ENCODE peak calls at places on chromosomes 16 and 17, in eight cellular contexts. E is skeletal muscle cell, M is astrocyte of the spinal cord, G is A549, T is NB4, W is ovary, H is brain microvascular endothelial cell, V is right lobe of liver. Y is an unnamed sample.

GRCh38 chr16:27470567-27471431 is 68.8 kb downstream of the IL21R start:
- DNase-seq in M (peak), G (no peak), E (no peak), W (no peak), V (no peak), H (peak), T (no peak), Y (no peak)

GRCh38 chr17:45135978-45136791 is 698 bp downstream of the ACBD4 start:
- DNase-seq in W (peak), M (no peak), H (no peak), G (no peak), V (peak), T (no peak), E (no peak), Y (peak)

GRCh38 chr16:50498756-50499155 is 49.4 kb upstream of the NKD1 start:
- DNase-seq in V (no peak), T (no peak), M (no peak), H (no peak), E (no peak), G (no peak), W (no peak), Y (no peak)

GRCh38 chr16:46844771-46845170 is 13.8 kb upstream of the C16orf87 start:
- DNase-seq in H (peak), W (no peak), T (no peak), V (no peak), E (no peak), G (no peak), M (no peak), Y (no peak)

GRCh38 chr16:72355561-72355960 is 183.6 kb upstream of the PMFBP1 start:
- DNase-seq in V (no peak), T (no peak), W (no peak), G (no peak), H (peak), E (peak), M (peak), Y (no peak)

GRCh38 chr16:12546918-12547607 is 256.6 kb downstream of the CPPED1 start:
- DNase-seq in H (no peak), V (no peak), W (no peak), M (no peak), T (peak), G (no peak), E (no peak), Y (no peak)

GRCh38 chr16:49097964-49098363 is 183.7 kb downstream of the CBLN1 start:
- DNase-seq in W (no peak), V (no peak), H (no peak), T (no peak), G (no peak), M (no peak), E (no peak), Y (no peak)

GRCh38 chr16:6068063-6068462 is 970.5 kb upstream of the EEF2KMT start:
- DNase-seq in G (no peak), T (no peak), W (no peak), E (no peak), V (no peak), H (no peak), M (no peak), Y (no peak)

GRCh38 chr16:69924777-69925191 is 26.4 kb upstream of the CLEC18A start:
- DNase-seq in M (peak), W (peak), H (peak), V (no peak), E (peak), G (no peak), T (no peak), Y (no peak)

GRCh38 chr16:85627835-85628556 is 14.9 kb downstream of the GSE1 start:
- DNase-seq in G (no peak), M (no peak), T (no peak), E (no peak), W (no peak), H (no peak), V (no peak), Y (no peak)

GRCh38 chr16:54287018-54287757 is 601 bp upstream of the IRX3 start:
- DNase-seq in T (no peak), E (no peak), G (no peak), H (no peak), V (no peak), W (no peak), M (peak), Y (peak)

GRCh38 chr17:77120866-77121265 is 19.9 kb upstream of the SEC14L1 start:
- DNase-seq in G (no peak), T (no peak), H (no peak), M (peak), E (no peak), V (no peak), W (no peak), Y (no peak)

GRCh38 chr17:78966123-78966813 is 13.5 kb downstream of the LGALS3BP start:
- DNase-seq in E (no peak), W (peak), M (no peak), V (no peak), T (no peak), G (no peak), H (no peak), Y (no peak)

GRCh38 chr17:49407981-49408501 is 6.6 kb downstream of the PHB1 start:
- DNase-seq in E (peak), W (peak), T (peak), G (peak), V (peak), H (peak), M (peak), Y (peak)

GRCh38 chr16:66273644-66274334 is 92.7 kb upstream of the CDH5 start:
- DNase-seq in W (no peak), T (peak), M (peak), G (no peak), V (peak), E (no peak), H (no peak), Y (no peak)

GRCh38 chr17:69820881-69821473 is 254.0 kb upstream of the KCNJ16 start:
- DNase-seq in H (no peak), W (no peak), G (no peak), V (no peak), T (no peak), M (no peak), E (no peak), Y (no peak)

GRCh38 chr16:69428652-69429051 is 4.2 kb downstream of the CYB5B start:
- DNase-seq in G (no peak), H (no peak), V (no peak), M (no peak), T (no peak), W (no peak), E (no peak), Y (no peak)

GRCh38 chr16:53094013-53094630 is 39.3 kb downstream of the CHD9 start:
- DNase-seq in V (peak), T (peak), W (no peak), G (peak), M (peak), E (no peak), H (peak), Y (peak)

GRCh38 chr17:77535435-77535834 is 394.7 kb downstream of the SEC14L1 start:
- DNase-seq in H (no peak), T (peak), E (no peak), V (no peak), G (no peak), M (no peak), W (no peak), Y (peak)

GRCh38 chr16:89143911-89144675 is 27.5 kb upstream of the CDH15 start:
- DNase-seq in G (no peak), V (no peak), T (no peak), M (no peak), E (no peak), W (no peak), H (no peak), Y (peak)

GRCh38 chr17:51653902-51654301 is 393.6 kb downstream of the UTP18 start:
- DNase-seq in W (no peak), V (no peak), G (peak), H (no peak), M (no peak), E (no peak), T (no peak), Y (no peak)

GRCh38 chr16:56191807-56192643 is 736 bp downstream of the GNAO1 start:
- DNase-seq in M (no peak), H (no peak), G (no peak), V (no peak), T (no peak), W (no peak), E (no peak), Y (no peak)

GRCh38 chr17:15777717-15778116 is 45.6 kb downstream of the TBC1D26 start:
- DNase-seq in E (no peak), M (no peak), H (no peak), T (no peak), W (no peak), V (no peak), G (no peak), Y (no peak)

GRCh38 chr17:17196776-17197175 is 9.4 kb downstream of the PLD6 start:
- DNase-seq in T (no peak), H (no peak), G (no peak), W (no peak), V (no peak), E (no peak), M (no peak), Y (no peak)

GRCh38 chr17:74477411-74477810 is 11.0 kb downstream of the CD300A start:
- DNase-seq in E (no peak), T (no peak), H (no peak), V (no peak), G (no peak), W (no peak), M (no peak), Y (no peak)

GRCh38 chr17:14299261-14300093 is 1.4 kb upstream of the HS3ST3B1 start:
- DNase-seq in E (no peak), G (peak), T (peak), W (peak), M (peak), H (no peak), V (peak), Y (peak)

GRCh38 chr17:56798916-56799315 is 34.8 kb downstream of the C17orf67 start:
- DNase-seq in V (no peak), W (no peak), T (peak), E (no peak), H (no peak), M (no peak), G (no peak), Y (no peak)

GRCh38 chr16:79714440-79714839 is 113.9 kb upstream of the MAF start:
- DNase-seq in T (no peak), G (no peak), E (no peak), H (no peak), W (peak), M (no peak), V (no peak), Y (no peak)

GRCh38 chr16:9901-10665 is 43.3 kb downstream of the POLR3K start:
- DNase-seq in W (no peak), T (peak), H (no peak), G (no peak), M (no peak), V (peak), E (no peak), Y (no peak)

GRCh38 chr17:4604111-4604644 is 19.8 kb downstream of the SMTNL2 start:
- DNase-seq in G (no peak), V (peak), M (peak), T (no peak), W (peak), E (peak), H (peak), Y (no peak)

GRCh38 chr16:73022534-73022933 is 25.4 kb downstream of the ZFHX3 start:
- DNase-seq in G (no peak), H (no peak), T (no peak), W (no peak), V (no peak), E (no peak), M (no peak), Y (no peak)

GRCh38 chr16:12089492-12090161 is 113.1 kb downstream of the SNX29 start:
- DNase-seq in M (peak), T (peak), V (peak), E (peak), G (no peak), H (peak), W (peak), Y (peak)

GRCh38 chr16:28291651-28292626 is at the start of gene SBK1:
- DNase-seq in M (peak), H (peak), V (peak), T (peak), G (peak), W (peak), E (no peak), Y (peak)

GRCh38 chr17:17018612-17019429 is 23.4 kb upstream of the MPRIP start:
- DNase-seq in H (no peak), M (no peak), E (no peak), V (no peak), G (no peak), T (no peak), W (no peak), Y (peak)

GRCh38 chr17:76902476-76902875 is 34.3 kb downstream of the MGAT5B start:
- DNase-seq in T (no peak), E (no peak), V (no peak), W (no peak), M (no peak), G (no peak), H (no peak), Y (no peak)

GRCh38 chr17:44741316-44741715 is 17.5 kb upstream of the ADAM11 start:
- DNase-seq in M (no peak), T (no peak), H (no peak), W (no peak), G (no peak), E (no peak), V (no peak), Y (no peak)

GRCh38 chr16:65621640-65622039 is 499.8 kb upstream of the CDH11 start:
- DNase-seq in T (no peak), H (no peak), V (no peak), G (no peak), E (no peak), M (no peak), W (peak), Y (no peak)

GRCh38 chr17:38556234-38556633 is 49.5 kb downstream of the SRCIN1 start:
- DNase-seq in G (no peak), E (no peak), T (peak), M (no peak), W (no peak), V (no peak), H (no peak), Y (no peak)

GRCh38 chr16:21634216-21634615 is 18.2 kb downstream of the IGSF6 start:
- DNase-seq in V (no peak), W (no peak), E (no peak), T (no peak), G (no peak), M (no peak), H (no peak), Y (no peak)

GRCh38 chr16:21637032-21637968 is 15.1 kb downstream of the IGSF6 start:
- DNase-seq in M (no peak), E (no peak), W (no peak), G (no peak), V (no peak), H (no peak), T (no peak), Y (no peak)

GRCh38 chr16:21643787-21644186 is 8.6 kb downstream of the IGSF6 start:
- DNase-seq in M (no peak), V (no peak), W (no peak), T (no peak), E (no peak), G (no peak), H (no peak), Y (no peak)

GRCh38 chr16:21639493-21639892 is 12.9 kb downstream of the IGSF6 start:
- DNase-seq in H (no peak), M (no peak), T (no peak), G (no peak), W (no peak), E (no peak), V (no peak), Y (no peak)

DNA sequence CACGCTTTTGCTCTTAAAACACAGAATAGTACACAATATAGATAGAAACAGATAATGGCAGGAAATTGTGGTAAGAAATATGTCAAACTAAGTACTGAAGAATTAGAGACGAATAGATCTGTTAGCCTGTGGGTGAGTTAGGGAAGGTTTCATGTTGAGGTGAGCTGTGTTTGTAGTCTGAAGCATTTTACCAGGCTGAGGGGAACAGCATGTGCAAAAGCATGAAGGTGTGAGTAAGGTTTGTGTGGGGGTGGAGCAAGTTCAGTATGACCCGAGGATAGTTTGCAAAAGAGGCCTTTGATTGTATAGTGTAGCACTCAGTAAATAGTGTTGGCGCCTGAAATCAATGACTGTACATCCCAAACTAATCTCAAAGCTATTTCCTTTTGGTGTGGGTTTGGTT is 13.8 kb downstream of the IGSF6 start:
- DNase-seq in G (no peak), H (peak), V (no peak), T (no peak), W (no peak), E (peak), M (peak), Y (no peak)
- H3K4me3 ChIP-seq in G (no peak), H (no peak), V (no peak), T (no peak), W (no peak), E (no peak), M (no peak), Y (no peak)

GRCh38 chr17:13140750-13141149 is 122.9 kb upstream of the ELAC2 start:
- DNase-seq in H (no peak), M (no peak), W (no peak), G (no peak), E (no peak), V (no peak), T (peak), Y (no peak)
- H3K4me3 ChIP-seq in H (no peak), M (no peak), W (no peak), G (no peak), E (no peak), V (no peak), T (no peak), Y (no peak)

GRCh38 chr17:27783951-27784350 is 16.4 kb downstream of the NOS2 start:
- DNase-seq in G (no peak), H (no peak), T (no peak), W (no peak), M (no peak), V (no peak), E (no peak), Y (no peak)

GRCh38 chr17:27782791-27783206 is 17.5 kb downstream of the NOS2 start:
- DNase-seq in H (no peak), T (peak), E (no peak), V (no peak), M (no peak), W (no peak), G (no peak), Y (no peak)

GRCh38 chr17:27778193-27778592 is 22.1 kb downstream of the NOS2 start:
- DNase-seq in G (no peak), W (no peak), V (no peak), M (peak), T (no peak), H (peak), E (no peak), Y (no peak)

GRCh38 chr17:27780441-27781404 is 19.6 kb downstream of the NOS2 start:
- DNase-seq in E (no peak), V (no peak), H (no peak), T (no peak), G (no peak), W (no peak), M (no peak), Y (no peak)

GRCh38 chr17:27783440-27783839 is 16.9 kb downstream of the NOS2 start:
- DNase-seq in G (no peak), M (no peak), T (no peak), H (no peak), V (no peak), E (no peak), W (no peak), Y (no peak)
- H3K4me3 ChIP-seq in G (no peak), M (no peak), T (no peak), H (no peak), V (no peak), E (no peak), W (no peak), Y (no peak)

GRCh38 chr17:48057626-48058025 is 9.5 kb downstream of the NFE2L1 start:
- DNase-seq in E (no peak), V (no peak), T (no peak), G (no peak), W (no peak), M (no peak), H (no peak), Y (no peak)

GRCh38 chr17:48055531-48056245 is 7.5 kb downstream of the NFE2L1 start:
- DNase-seq in W (no peak), V (no peak), G (no peak), M (peak), T (peak), E (peak), H (no peak), Y (no peak)

GRCh38 chr17:48058393-48059124 is 10.4 kb downstream of the NFE2L1 start:
- DNase-seq in W (no peak), E (no peak), G (no peak), V (no peak), T (no peak), M (no peak), H (no peak), Y (no peak)

GRCh38 chr17:48056246-48056745 is 8.1 kb downstream of the NFE2L1 start:
- DNase-seq in H (no peak), M (no peak), E (no peak), V (no peak), W (no peak), T (no peak), G (no peak), Y (no peak)

GRCh38 chr17:48056879-48057278 is 8.7 kb downstream of the NFE2L1 start:
- DNase-seq in G (no peak), T (no peak), W (no peak), E (no peak), M (no peak), H (no peak), V (no peak), Y (no peak)
- H3K4me3 ChIP-seq in G (no peak), T (no peak), W (no peak), E (no peak), M (no peak), H (no peak), V (no peak), Y (no peak)

GRCh38 chr16:35198223-35199199 is 1739.1 kb downstream of the TP53TG3F start:
- DNase-seq in M (no peak), E (no peak), W (no peak), H (no peak), T (no peak), V (no peak), G (no peak), Y (peak)
- H3K4me3 ChIP-seq in M (no peak), E (no peak), W (no peak), H (no peak), T (no peak), V (no peak), G (no peak), Y (no peak)

GRCh38 chr17:35087731-35088646 is 24.5 kb upstream of the RFFL start:
- DNase-seq in T (peak), V (peak), E (no peak), W (peak), H (peak), G (no peak), M (peak), Y (peak)

GRCh38 chr17:35088647-35088910 is 25.1 kb upstream of the RFFL start:
- DNase-seq in M (no peak), H (no peak), T (no peak), G (no peak), W (no peak), E (no peak), V (no peak), Y (no peak)

GRCh38 chr17:35086164-35086563 is 22.7 kb upstream of the RFFL start:
- DNase-seq in G (no peak), V (no peak), E (no peak), H (no peak), M (no peak), W (no peak), T (no peak), Y (no peak)

GRCh38 chr17:35084987-35085386 is 21.5 kb upstream of the RFFL start:
- DNase-seq in M (peak), V (no peak), W (no peak), G (peak), T (no peak), E (no peak), H (peak), Y (no peak)

GRCh38 chr17:35086931-35087573 is 23.5 kb upstream of the RFFL start:
- DNase-seq in E (no peak), M (no peak), T (peak), V (no peak), W (no peak), G (no peak), H (no peak), Y (no peak)
- H3K4me3 ChIP-seq in E (no peak), M (peak), T (peak), V (peak), W (no peak), G (peak), H (no peak), Y (peak)

GRCh38 chr17:10197721-10198508 is 491 bp downstream of the GAS7 start:
- DNase-seq in E (no peak), H (no peak), W (peak), M (no peak), V (no peak), G (no peak), T (peak), Y (peak)
- H3K4me3 ChIP-seq in E (peak), H (peak), W (peak), M (peak), V (peak), G (peak), T (peak), Y (peak)